ENCODE peak calls at places on chromosomes 12 and 14, in five cellular contexts. One of them, this sample, is unnamed.

GRCh38 chr14:96497087-96497486 is 5.1 kb upstream of the PAPOLA start:
- ATAC-seq in heart left ventricle: no peak
- ATAC-seq in left lung: no peak
- ATAC-seq in DND-41: no peak
- ATAC-seq in body of pancreas: no peak
- ATAC-seq in this sample: no peak

GRCh38 chr14:25049559-25050493 is at the start of gene STXBP6:
- ATAC-seq in DND-41: no peak
- ATAC-seq in left lung: peak; percentile 92
- ATAC-seq in heart left ventricle: peak; percentile 76
- ATAC-seq in body of pancreas: peak; percentile 78
- ATAC-seq in this sample: peak; percentile 48

GRCh38 chr12:51216652-51217051 is 1.2 kb downstream of the POU6F1 start:
- ATAC-seq in DND-41: no peak
- ATAC-seq in heart left ventricle: no peak
- ATAC-seq in body of pancreas: no peak
- ATAC-seq in left lung: no peak
- ATAC-seq in this sample: no peak

GRCh38 chr12:1310684-1311083 is 283.7 kb downstream of the FBXL14 start:
- ATAC-seq in DND-41: no peak
- ATAC-seq in body of pancreas: peak; percentile 15
- ATAC-seq in left lung: no peak
- ATAC-seq in heart left ventricle: peak; percentile 57
- ATAC-seq in this sample: no peak

GRCh38 chr14:68268719-68269118 is 449.1 kb downstream of the RAD51B start:
- ATAC-seq in body of pancreas: no peak
- ATAC-seq in DND-41: peak; percentile 53
- ATAC-seq in left lung: no peak
- ATAC-seq in heart left ventricle: no peak
- ATAC-seq in this sample: no peak

GRCh38 chr12:58502236-58502635 is 418.1 kb downstream of the LRIG3 start:
- ATAC-seq in body of pancreas: peak; percentile 33
- ATAC-seq in heart left ventricle: no peak
- ATAC-seq in DND-41: no peak
- ATAC-seq in left lung: no peak
- ATAC-seq in this sample: no peak

GRCh38 chr14:95725685-95726336 is 11.9 kb upstream of the TCL1A start:
- ATAC-seq in body of pancreas: no peak
- ATAC-seq in DND-41: no peak
- ATAC-seq in heart left ventricle: no peak
- ATAC-seq in left lung: no peak
- ATAC-seq in this sample: no peak

GRCh38 chr14:101603096-101603495 is 41.8 kb downstream of the DIO3 start:
- ATAC-seq in DND-41: no peak
- ATAC-seq in body of pancreas: no peak
- ATAC-seq in heart left ventricle: no peak
- ATAC-seq in left lung: no peak
- ATAC-seq in this sample: no peak

GRCh38 chr14:68822132-68822651 is 29.3 kb upstream of the ZFP36L1 start:
- ATAC-seq in left lung: no peak
- ATAC-seq in DND-41: no peak
- ATAC-seq in heart left ventricle: no peak
- ATAC-seq in body of pancreas: no peak
- ATAC-seq in this sample: peak; percentile 22

GRCh38 chr14:20331048-20331613 is 1.9 kb downstream of the CCNB1IP1 start:
- ATAC-seq in body of pancreas: no peak
- ATAC-seq in heart left ventricle: no peak
- ATAC-seq in left lung: no peak
- ATAC-seq in DND-41: no peak
- ATAC-seq in this sample: no peak

GRCh38 chr14:103026988-103027387 is 30.4 kb downstream of the CDC42BPB start:
- ATAC-seq in left lung: no peak
- ATAC-seq in DND-41: no peak
- ATAC-seq in body of pancreas: no peak
- ATAC-seq in heart left ventricle: no peak
- ATAC-seq in this sample: no peak

GRCh38 chr12:29282452-29282851 is 98.5 kb downstream of the ERGIC2 start:
- ATAC-seq in body of pancreas: no peak
- ATAC-seq in heart left ventricle: peak; percentile 56
- ATAC-seq in DND-41: peak; percentile 73
- ATAC-seq in left lung: no peak
- ATAC-seq in this sample: no peak

GRCh38 chr12:28708918-28709371 is 440.1 kb upstream of the FAR2 start:
- ATAC-seq in body of pancreas: no peak
- ATAC-seq in heart left ventricle: no peak
- ATAC-seq in left lung: no peak
- ATAC-seq in DND-41: no peak
- ATAC-seq in this sample: no peak

GRCh38 chr14:92863281-92863680 is 59.7 kb upstream of the CHGA start:
- ATAC-seq in DND-41: no peak
- ATAC-seq in left lung: no peak
- ATAC-seq in body of pancreas: no peak
- ATAC-seq in heart left ventricle: no peak
- ATAC-seq in this sample: no peak

GRCh38 chr14:54085841-54086240 is 129.2 kb upstream of the BMP4 start:
- ATAC-seq in left lung: no peak
- ATAC-seq in heart left ventricle: no peak
- ATAC-seq in body of pancreas: no peak
- ATAC-seq in DND-41: no peak
- ATAC-seq in this sample: no peak

This sample was measured in esophagus mucosa.